ENCODE peak calls at places on chromosomes 5 and 9, in six cellular contexts. A is T-helper 17 cell; E is COR-L47; Z is T-cell; L is activated CD4-positive, alpha-beta T cell treated with anti-CD3 and anti-CD28 coated beads, Interleukin-2, amount 50 U/mL, for 1 hour; J is progenitor cell of endocrine pancreas. P is an unnamed sample.

GRCh38 chr9:77964258-77964657 is 67.4 kb downstream of the GNAQ start:
- DNase-seq in L (no peak), A (no peak), E (no peak), J (no peak), Z (no peak), P (no peak)

GRCh38 chr5:129541648-129542251 is 81.7 kb downstream of the ADAMTS19 start:
- DNase-seq in A (no peak), E (peak), J (no peak), L (no peak), Z (no peak), P (no peak)

GRCh38 chr9:133439337-133439736 is 17.2 kb downstream of the ADAMTS13 start:
- DNase-seq in J (no peak), Z (no peak), A (no peak), E (no peak), L (no peak), P (no peak)

GRCh38 chr9:131642496-131643083 is 97.3 kb downstream of the PRRT1B start:
- DNase-seq in A (no peak), E (no peak), L (no peak), Z (no peak), J (no peak), P (no peak)

GRCh38 chr5:170606939-170607338 is 103.1 kb downstream of the KCNIP1 start:
- DNase-seq in Z (no peak), A (no peak), E (no peak), L (no peak), J (no peak), P (no peak)

GRCh38 chr9:92501671-92502393 is 19.5 kb upstream of the ASPN start:
- DNase-seq in A (no peak), J (no peak), L (no peak), E (no peak), Z (no peak), P (no peak)

GRCh38 chr5:179606910-179607448 is 16.5 kb downstream of the HNRNPH1 start:
- DNase-seq in L (no peak), A (no peak), Z (no peak), J (no peak), E (no peak), P (no peak)

GRCh38 chr9:38006163-38006562 is 62.9 kb downstream of the SHB start:
- DNase-seq in A (no peak), E (no peak), J (no peak), Z (no peak), L (no peak), P (no peak)

GRCh38 chr9:134220311-134220710 is 55.9 kb upstream of the RNU6ATAC start:
- DNase-seq in J (no peak), Z (no peak), E (no peak), L (no peak), A (no peak), P (no peak)

GRCh38 chr9:84953797-84954695 is 284.5 kb downstream of the NTRK2 start:
- DNase-seq in L (peak), Z (no peak), E (peak), J (peak), A (peak), P (no peak)

P was measured in naive thymus-derived CD4-positive, alpha-beta T cell.